ENCODE peak calls at places on chromosomes 11 and 22, in seven cellular contexts. One of them, this sample, is unnamed.

GRCh38 chr11:9251306-9251705 is 13.8 kb downstream of the DENND5A start:
- DNase-seq in stimulated activated CD8-positive, alpha-beta memory T cell treated with anti-CD3 and anti-CD28 coated beads, Interleukin-15, amount 100 ng/mL, for 1 hour: no peak
- DNase-seq in GM06990: no peak
- DNase-seq in AG08396: no peak
- DNase-seq in activated CD8-positive, alpha-beta memory T cell treated with anti-CD3 and anti-CD28 coated beads for 1 hour: no peak
- DNase-seq in A673: no peak
- DNase-seq in KG1: no peak
- DNase-seq in this sample: no peak

GRCh38 chr22:16957781-16958180 is 50.2 kb downstream of the GAB4 start:
- DNase-seq in stimulated activated CD8-positive, alpha-beta memory T cell treated with anti-CD3 and anti-CD28 coated beads, Interleukin-15, amount 100 ng/mL, for 1 hour: no peak
- DNase-seq in GM06990: no peak
- DNase-seq in AG08396: peak
- DNase-seq in activated CD8-positive, alpha-beta memory T cell treated with anti-CD3 and anti-CD28 coated beads for 1 hour: no peak
- DNase-seq in A673: no peak
- DNase-seq in KG1: no peak
- DNase-seq in this sample: no peak

GRCh38 chr22:50548046-50548912 is 2.6 kb downstream of the KLHDC7B start:
- DNase-seq in stimulated activated CD8-positive, alpha-beta memory T cell treated with anti-CD3 and anti-CD28 coated beads, Interleukin-15, amount 100 ng/mL, for 1 hour: no peak
- DNase-seq in GM06990: peak
- DNase-seq in AG08396: peak
- DNase-seq in activated CD8-positive, alpha-beta memory T cell treated with anti-CD3 and anti-CD28 coated beads for 1 hour: peak
- DNase-seq in A673: no peak
- DNase-seq in KG1: no peak
- DNase-seq in this sample: no peak

GRCh38 chr11:121801796-121802195 is 314.2 kb downstream of the BLID start:
- DNase-seq in stimulated activated CD8-positive, alpha-beta memory T cell treated with anti-CD3 and anti-CD28 coated beads, Interleukin-15, amount 100 ng/mL, for 1 hour: no peak
- DNase-seq in GM06990: no peak
- DNase-seq in AG08396: no peak
- DNase-seq in activated CD8-positive, alpha-beta memory T cell treated with anti-CD3 and anti-CD28 coated beads for 1 hour: no peak
- DNase-seq in A673: no peak
- DNase-seq in KG1: no peak
- DNase-seq in this sample: no peak

GRCh38 chr11:64539711-64540420 is 51.2 kb upstream of the SLC22A12 start:
- DNase-seq in stimulated activated CD8-positive, alpha-beta memory T cell treated with anti-CD3 and anti-CD28 coated beads, Interleukin-15, amount 100 ng/mL, for 1 hour: no peak
- DNase-seq in GM06990: no peak
- DNase-seq in AG08396: no peak
- DNase-seq in activated CD8-positive, alpha-beta memory T cell treated with anti-CD3 and anti-CD28 coated beads for 1 hour: no peak
- DNase-seq in A673: no peak
- DNase-seq in KG1: peak
- DNase-seq in this sample: no peak

GRCh38 chr11:40027737-40028136 is 1431.7 kb downstream of the LRRC4C start:
- DNase-seq in stimulated activated CD8-positive, alpha-beta memory T cell treated with anti-CD3 and anti-CD28 coated beads, Interleukin-15, amount 100 ng/mL, for 1 hour: no peak
- DNase-seq in GM06990: no peak
- DNase-seq in AG08396: no peak
- DNase-seq in activated CD8-positive, alpha-beta memory T cell treated with anti-CD3 and anti-CD28 coated beads for 1 hour: no peak
- DNase-seq in A673: no peak
- DNase-seq in KG1: no peak
- DNase-seq in this sample: no peak

GRCh38 chr11:77821349-77821851 is 456 bp downstream of the AAMDC start:
- DNase-seq in stimulated activated CD8-positive, alpha-beta memory T cell treated with anti-CD3 and anti-CD28 coated beads, Interleukin-15, amount 100 ng/mL, for 1 hour: no peak
- DNase-seq in GM06990: peak
- DNase-seq in AG08396: peak
- DNase-seq in activated CD8-positive, alpha-beta memory T cell treated with anti-CD3 and anti-CD28 coated beads for 1 hour: no peak
- DNase-seq in A673: peak
- DNase-seq in KG1: no peak
- DNase-seq in this sample: no peak

GRCh38 chr22:44823806-44824205 is 71.4 kb downstream of the ARHGAP8 start:
- DNase-seq in stimulated activated CD8-positive, alpha-beta memory T cell treated with anti-CD3 and anti-CD28 coated beads, Interleukin-15, amount 100 ng/mL, for 1 hour: no peak
- DNase-seq in GM06990: no peak
- DNase-seq in AG08396: no peak
- DNase-seq in activated CD8-positive, alpha-beta memory T cell treated with anti-CD3 and anti-CD28 coated beads for 1 hour: no peak
- DNase-seq in A673: no peak
- DNase-seq in KG1: no peak
- DNase-seq in this sample: no peak

GRCh38 chr11:848380-848931 is 5.8 kb downstream of the TSPAN4 start:
- DNase-seq in stimulated activated CD8-positive, alpha-beta memory T cell treated with anti-CD3 and anti-CD28 coated beads, Interleukin-15, amount 100 ng/mL, for 1 hour: no peak
- DNase-seq in GM06990: no peak
- DNase-seq in AG08396: peak
- DNase-seq in activated CD8-positive, alpha-beta memory T cell treated with anti-CD3 and anti-CD28 coated beads for 1 hour: peak
- DNase-seq in A673: peak
- DNase-seq in KG1: no peak
- DNase-seq in this sample: no peak

GRCh38 chr22:28346308-28346707 is 333.3 kb downstream of the TTC28 start:
- DNase-seq in stimulated activated CD8-positive, alpha-beta memory T cell treated with anti-CD3 and anti-CD28 coated beads, Interleukin-15, amount 100 ng/mL, for 1 hour: no peak
- DNase-seq in GM06990: no peak
- DNase-seq in AG08396: no peak
- DNase-seq in activated CD8-positive, alpha-beta memory T cell treated with anti-CD3 and anti-CD28 coated beads for 1 hour: no peak
- DNase-seq in A673: no peak
- DNase-seq in KG1: no peak
- DNase-seq in this sample: no peak

GRCh38 chr11:101043940-101044339 is 85.7 kb downstream of the PGR start:
- DNase-seq in stimulated activated CD8-positive, alpha-beta memory T cell treated with anti-CD3 and anti-CD28 coated beads, Interleukin-15, amount 100 ng/mL, for 1 hour: no peak
- DNase-seq in GM06990: no peak
- DNase-seq in AG08396: no peak
- DNase-seq in activated CD8-positive, alpha-beta memory T cell treated with anti-CD3 and anti-CD28 coated beads for 1 hour: no peak
- DNase-seq in A673: no peak
- DNase-seq in KG1: no peak
- DNase-seq in this sample: no peak

GRCh38 chr11:93784935-93785360 is 866 bp downstream of the MED17 start:
- DNase-seq in stimulated activated CD8-positive, alpha-beta memory T cell treated with anti-CD3 and anti-CD28 coated beads, Interleukin-15, amount 100 ng/mL, for 1 hour: no peak
- DNase-seq in GM06990: no peak
- DNase-seq in AG08396: no peak
- DNase-seq in activated CD8-positive, alpha-beta memory T cell treated with anti-CD3 and anti-CD28 coated beads for 1 hour: no peak
- DNase-seq in A673: no peak
- DNase-seq in KG1: no peak
- DNase-seq in this sample: no peak

GRCh38 chr11:9862981-9863380 is 199.1 kb downstream of the SWAP70 start:
- DNase-seq in stimulated activated CD8-positive, alpha-beta memory T cell treated with anti-CD3 and anti-CD28 coated beads, Interleukin-15, amount 100 ng/mL, for 1 hour: no peak
- DNase-seq in GM06990: no peak
- DNase-seq in AG08396: no peak
- DNase-seq in activated CD8-positive, alpha-beta memory T cell treated with anti-CD3 and anti-CD28 coated beads for 1 hour: no peak
- DNase-seq in A673: peak
- DNase-seq in KG1: no peak
- DNase-seq in this sample: no peak

GRCh38 chr11:65418431-65418680 is 4.2 kb upstream of the NEAT1 start:
- DNase-seq in stimulated activated CD8-positive, alpha-beta memory T cell treated with anti-CD3 and anti-CD28 coated beads, Interleukin-15, amount 100 ng/mL, for 1 hour: no peak
- DNase-seq in GM06990: no peak
- DNase-seq in AG08396: no peak
- DNase-seq in activated CD8-positive, alpha-beta memory T cell treated with anti-CD3 and anti-CD28 coated beads for 1 hour: no peak
- DNase-seq in A673: no peak
- DNase-seq in KG1: no peak
- DNase-seq in this sample: no peak

GRCh38 chr11:77299528-77299993 is 1.9 kb downstream of the GDPD4 start:
- DNase-seq in stimulated activated CD8-positive, alpha-beta memory T cell treated with anti-CD3 and anti-CD28 coated beads, Interleukin-15, amount 100 ng/mL, for 1 hour: no peak
- DNase-seq in GM06990: no peak
- DNase-seq in AG08396: no peak
- DNase-seq in activated CD8-positive, alpha-beta memory T cell treated with anti-CD3 and anti-CD28 coated beads for 1 hour: no peak
- DNase-seq in A673: no peak
- DNase-seq in KG1: no peak
- DNase-seq in this sample: no peak

GRCh38 chr22:39489094-39490068 is 12.7 kb upstream of the MIEF1 start:
- DNase-seq in stimulated activated CD8-positive, alpha-beta memory T cell treated with anti-CD3 and anti-CD28 coated beads, Interleukin-15, amount 100 ng/mL, for 1 hour: no peak
- DNase-seq in GM06990: no peak
- DNase-seq in AG08396: no peak
- DNase-seq in activated CD8-positive, alpha-beta memory T cell treated with anti-CD3 and anti-CD28 coated beads for 1 hour: no peak
- DNase-seq in A673: no peak
- DNase-seq in KG1: no peak
- DNase-seq in this sample: no peak

GRCh38 chr11:911031-911889 is 650 bp upstream of the CHID1 start:
- DNase-seq in stimulated activated CD8-positive, alpha-beta memory T cell treated with anti-CD3 and anti-CD28 coated beads, Interleukin-15, amount 100 ng/mL, for 1 hour: no peak
- DNase-seq in GM06990: no peak
- DNase-seq in AG08396: peak
- DNase-seq in activated CD8-positive, alpha-beta memory T cell treated with anti-CD3 and anti-CD28 coated beads for 1 hour: peak
- DNase-seq in A673: peak
- DNase-seq in KG1: peak
- DNase-seq in this sample: no peak

GRCh38 chr22:32723632-32724031 is 77.9 kb upstream of the TIMP3 start:
- DNase-seq in stimulated activated CD8-positive, alpha-beta memory T cell treated with anti-CD3 and anti-CD28 coated beads, Interleukin-15, amount 100 ng/mL, for 1 hour: peak
- DNase-seq in GM06990: peak
- DNase-seq in AG08396: peak
- DNase-seq in activated CD8-positive, alpha-beta memory T cell treated with anti-CD3 and anti-CD28 coated beads for 1 hour: no peak
- DNase-seq in A673: no peak
- DNase-seq in KG1: peak
- DNase-seq in this sample: no peak

GRCh38 chr22:27370281-27370680 is 431.3 kb downstream of the MN1 start:
- DNase-seq in stimulated activated CD8-positive, alpha-beta memory T cell treated with anti-CD3 and anti-CD28 coated beads, Interleukin-15, amount 100 ng/mL, for 1 hour: no peak
- DNase-seq in GM06990: no peak
- DNase-seq in AG08396: no peak
- DNase-seq in activated CD8-positive, alpha-beta memory T cell treated with anti-CD3 and anti-CD28 coated beads for 1 hour: no peak
- DNase-seq in A673: no peak
- DNase-seq in KG1: peak
- DNase-seq in this sample: no peak

GRCh38 chr22:42697542-42698013 is 23.1 kb downstream of the A4GALT start:
- DNase-seq in stimulated activated CD8-positive, alpha-beta memory T cell treated with anti-CD3 and anti-CD28 coated beads, Interleukin-15, amount 100 ng/mL, for 1 hour: no peak
- DNase-seq in GM06990: no peak
- DNase-seq in AG08396: peak
- DNase-seq in activated CD8-positive, alpha-beta memory T cell treated with anti-CD3 and anti-CD28 coated beads for 1 hour: no peak
- DNase-seq in A673: no peak
- DNase-seq in KG1: no peak
- DNase-seq in this sample: no peak

GRCh38 chr11:56886465-56886864 is 102.2 kb upstream of the OR5AK2 start:
- DNase-seq in stimulated activated CD8-positive, alpha-beta memory T cell treated with anti-CD3 and anti-CD28 coated beads, Interleukin-15, amount 100 ng/mL, for 1 hour: no peak
- DNase-seq in GM06990: no peak
- DNase-seq in AG08396: no peak
- DNase-seq in activated CD8-positive, alpha-beta memory T cell treated with anti-CD3 and anti-CD28 coated beads for 1 hour: no peak
- DNase-seq in A673: no peak
- DNase-seq in KG1: no peak
- DNase-seq in this sample: no peak

GRCh38 chr11:93477684-93478234 is 65.4 kb downstream of the SMCO4 start:
- DNase-seq in stimulated activated CD8-positive, alpha-beta memory T cell treated with anti-CD3 and anti-CD28 coated beads, Interleukin-15, amount 100 ng/mL, for 1 hour: no peak
- DNase-seq in GM06990: no peak
- DNase-seq in AG08396: no peak
- DNase-seq in activated CD8-positive, alpha-beta memory T cell treated with anti-CD3 and anti-CD28 coated beads for 1 hour: no peak
- DNase-seq in A673: no peak
- DNase-seq in KG1: no peak
- DNase-seq in this sample: no peak

GRCh38 chr22:27851974-27852713 is 50.6 kb upstream of the MN1 start:
- DNase-seq in stimulated activated CD8-positive, alpha-beta memory T cell treated with anti-CD3 and anti-CD28 coated beads, Interleukin-15, amount 100 ng/mL, for 1 hour: no peak
- DNase-seq in GM06990: no peak
- DNase-seq in AG08396: no peak
- DNase-seq in activated CD8-positive, alpha-beta memory T cell treated with anti-CD3 and anti-CD28 coated beads for 1 hour: no peak
- DNase-seq in A673: peak
- DNase-seq in KG1: no peak
- DNase-seq in this sample: no peak

GRCh38 chr11:29019960-29020683 is 911.9 kb downstream of the METTL15 start:
- DNase-seq in stimulated activated CD8-positive, alpha-beta memory T cell treated with anti-CD3 and anti-CD28 coated beads, Interleukin-15, amount 100 ng/mL, for 1 hour: no peak
- DNase-seq in GM06990: no peak
- DNase-seq in AG08396: no peak
- DNase-seq in activated CD8-positive, alpha-beta memory T cell treated with anti-CD3 and anti-CD28 coated beads for 1 hour: no peak
- DNase-seq in A673: peak
- DNase-seq in KG1: no peak
- DNase-seq in this sample: no peak

GRCh38 chr22:41929158-41929896 is 2.7 kb upstream of the TNFRSF13C start:
- DNase-seq in stimulated activated CD8-positive, alpha-beta memory T cell treated with anti-CD3 and anti-CD28 coated beads, Interleukin-15, amount 100 ng/mL, for 1 hour: no peak
- DNase-seq in GM06990: no peak
- DNase-seq in AG08396: no peak
- DNase-seq in activated CD8-positive, alpha-beta memory T cell treated with anti-CD3 and anti-CD28 coated beads for 1 hour: no peak
- DNase-seq in A673: no peak
- DNase-seq in KG1: no peak
- DNase-seq in this sample: no peak

GRCh38 chr11:2207212-2207611 is 35.6 kb upstream of the TH start:
- DNase-seq in stimulated activated CD8-positive, alpha-beta memory T cell treated with anti-CD3 and anti-CD28 coated beads, Interleukin-15, amount 100 ng/mL, for 1 hour: no peak
- DNase-seq in GM06990: no peak
- DNase-seq in AG08396: no peak
- DNase-seq in activated CD8-positive, alpha-beta memory T cell treated with anti-CD3 and anti-CD28 coated beads for 1 hour: no peak
- DNase-seq in A673: no peak
- DNase-seq in KG1: no peak
- DNase-seq in this sample: peak

GRCh38 chr11:111723595-111723994 is 42.6 kb downstream of the PPP2R1B start:
- DNase-seq in stimulated activated CD8-positive, alpha-beta memory T cell treated with anti-CD3 and anti-CD28 coated beads, Interleukin-15, amount 100 ng/mL, for 1 hour: no peak
- DNase-seq in GM06990: no peak
- DNase-seq in AG08396: no peak
- DNase-seq in activated CD8-positive, alpha-beta memory T cell treated with anti-CD3 and anti-CD28 coated beads for 1 hour: no peak
- DNase-seq in A673: no peak
- DNase-seq in KG1: no peak
- DNase-seq in this sample: no peak